ENCODE peak calls at places on chromosomes 12 and 14, in eight cellular contexts. A is thyroid gland, L is tibial nerve, J is right lobe of liver, U is IMR-90, F is breast epithelium, M is ovary, B is transverse colon. G is an unnamed sample. For H3K36me3, the result is how much of the 10 kb centered on the place peaks cover.

GRCh38 chr14:40368314-40368713 is 936.1 kb upstream of the FBXO33 start:
- DNase-seq in A (no peak), L (no peak), J (no peak), U (no peak), F (no peak), M (no peak), B (no peak), G (no peak)

GRCh38 chr12:112979281-112979680 is 962 bp downstream of the OAS2 start:
- DNase-seq in A (no peak), L (no peak), J (no peak), U (no peak), F (no peak), M (no peak), B (peak), G (no peak)

GRCh38 chr12:15116073-15116472 is 105.1 kb downstream of the RERG start:
- DNase-seq in A (no peak), L (no peak), J (no peak), U (no peak), F (no peak), M (no peak), B (no peak), G (peak)

GRCh38 chr12:57591567-57592325 is 754 bp downstream of the PIP4K2C start:
- DNase-seq in A (peak), L (no peak), J (no peak), U (peak), F (no peak), M (no peak), B (peak), G (peak)

GRCh38 chr12:6569312-6569711 is 1.2 kb upstream of the NOP2 start:
- DNase-seq in A (no peak), L (no peak), J (no peak), U (no peak), F (no peak), M (no peak), B (no peak), G (peak)

GRCh38 chr12:88310069-88310468 is 168.0 kb downstream of the TMTC3 start:
- DNase-seq in A (no peak), L (no peak), J (no peak), U (peak), F (no peak), M (no peak), B (no peak), G (no peak)

GRCh38 chr14:95370076-95370475 is 50.4 kb upstream of the CLMN start:
- DNase-seq in A (no peak), L (no peak), J (no peak), U (no peak), F (no peak), M (no peak), B (no peak), G (peak)

GRCh38 chr14:23660290-23661226 is 24.4 kb downstream of the DHRS2 start:
- DNase-seq in A (no peak), L (no peak), J (no peak), U (no peak), F (no peak), M (peak), B (no peak), G (no peak)

GRCh38 chr12:88945041-88945732 is 364.9 kb upstream of the KITLG start:
- DNase-seq in A (no peak), L (no peak), J (no peak), U (peak), F (no peak), M (no peak), B (no peak), G (no peak)

GRCh38 chr12:103956515-103957027 is 9.1 kb upstream of the TDG start:
- DNase-seq in A (peak), L (no peak), J (peak), U (no peak), F (no peak), M (no peak), B (no peak), G (no peak)

GRCh38 chr12:13374783-13375182 is 178.3 kb downstream of the EMP1 start:
- DNase-seq in A (no peak), L (no peak), J (no peak), U (no peak), F (no peak), M (no peak), B (no peak), G (no peak)

GRCh38 chr12:10783252-10783651 is 19.2 kb downstream of the TAS2R7 start:
- DNase-seq in A (no peak), L (no peak), J (no peak), U (no peak), F (no peak), M (no peak), B (no peak), G (no peak)

DNA sequence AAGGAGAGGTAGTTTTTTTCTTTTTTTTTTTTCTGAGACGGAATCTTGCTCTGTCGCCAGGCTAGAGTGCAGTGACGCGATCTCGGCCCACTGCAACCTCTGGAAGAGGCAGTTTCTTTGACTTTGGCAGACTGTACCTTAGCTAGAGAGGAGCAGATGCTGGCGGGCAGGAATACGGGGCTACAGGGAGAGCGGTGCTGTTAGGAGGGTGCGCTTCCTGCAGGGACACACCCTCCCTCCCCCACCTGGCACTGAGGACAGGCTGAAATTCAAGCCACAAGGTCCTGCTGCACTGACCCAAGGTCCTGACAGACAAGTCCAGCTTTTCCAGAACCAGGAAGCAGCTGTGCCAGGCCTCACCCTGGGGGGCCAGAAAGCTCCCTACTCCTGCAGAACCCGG is 32.3 kb upstream of the NUDT14 start:
- DNase-seq in A (no peak), L (no peak), J (no peak), U (no peak), F (no peak), M (no peak), B (no peak), G (no peak)
- H3K36me3 ChIP-seq in A (under half), L (half or more), J (under half), U (under half), F (under half), M (under half), B (under half), G (under half)

DNA sequence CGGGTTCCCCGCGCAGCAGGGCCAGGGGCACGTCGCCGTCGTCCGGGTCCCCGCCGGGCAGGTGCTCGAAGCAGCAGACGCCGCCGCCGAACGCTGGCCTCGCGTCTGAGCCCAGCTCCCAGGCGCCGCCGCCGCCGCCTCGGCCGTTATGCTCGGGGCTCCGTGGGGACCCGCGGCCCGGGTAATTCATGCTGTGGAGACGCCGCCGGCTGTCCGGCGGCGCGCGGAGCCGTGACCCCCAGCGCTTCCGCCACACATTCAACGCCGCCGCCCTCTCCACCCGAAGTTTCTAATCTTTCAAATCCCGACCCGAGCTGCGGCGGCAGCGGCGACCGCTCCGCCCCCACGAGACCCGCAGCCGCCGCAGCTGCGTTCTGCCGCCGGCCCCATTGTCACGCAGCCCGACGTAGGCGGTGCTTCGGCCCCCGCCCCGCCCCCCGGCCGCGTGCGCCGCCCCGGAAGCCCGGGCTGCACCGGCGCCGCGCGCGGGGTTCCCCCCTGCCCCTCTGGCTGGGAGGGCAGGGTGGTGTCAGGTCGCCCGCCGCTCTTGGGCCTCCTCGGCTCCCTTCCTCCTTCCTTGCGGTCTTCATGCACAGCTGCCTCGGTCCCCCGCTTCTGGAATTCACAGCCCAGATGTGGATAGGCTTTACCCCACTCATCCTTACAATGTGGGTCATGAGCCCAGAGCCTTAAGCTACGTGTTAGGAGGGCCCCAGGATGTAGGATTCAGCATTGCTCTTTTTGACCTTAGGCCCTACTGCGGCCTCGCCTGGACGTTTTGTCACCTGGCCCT is at the start of gene DDHD1:
- DNase-seq in A (peak), L (peak), J (peak), U (peak), F (peak), M (peak), B (peak), G (peak)
- TF ChIP-seq POLR2A in A (no peak), L (peak), J (peak), U (peak), F (no peak), M (peak), B (peak), G (no peak)

GRCh38 chr12:9669534-9669933 is at the start of gene CLEC2D:
- DNase-seq in A (no peak), L (no peak), J (no peak), U (no peak), F (no peak), M (no peak), B (no peak), G (no peak)
- H3K36me3 ChIP-seq in A (under half), L (half or more), J (under half), U (under half), F (under half), M (under half), B (under half), G (under half)

GRCh38 chr12:119178544-119179334 is at the start of gene HSPB8:
- DNase-seq in A (peak), L (peak), J (peak), U (peak), F (peak), M (peak), B (peak), G (peak)

GRCh38 chr12:119175115-119175514 is 3.6 kb upstream of the HSPB8 start:
- DNase-seq in A (no peak), L (no peak), J (no peak), U (no peak), F (no peak), M (no peak), B (no peak), G (no peak)

GRCh38 chr12:119177056-119177325 is 1.7 kb upstream of the HSPB8 start:
- DNase-seq in A (no peak), L (no peak), J (no peak), U (no peak), F (no peak), M (no peak), B (no peak), G (no peak)

GRCh38 chr12:119177724-119178380 is 879 bp upstream of the HSPB8 start:
- DNase-seq in A (no peak), L (no peak), J (no peak), U (no peak), F (no peak), M (no peak), B (no peak), G (no peak)

GRCh38 chr12:119176267-119177055 is 2.3 kb upstream of the HSPB8 start:
- DNase-seq in A (peak), L (peak), J (peak), U (peak), F (peak), M (peak), B (peak), G (peak)
- TF ChIP-seq POLR2A in A (no peak), L (no peak), J (no peak), U (no peak), F (no peak), M (peak), B (peak), G (no peak)

DNA sequence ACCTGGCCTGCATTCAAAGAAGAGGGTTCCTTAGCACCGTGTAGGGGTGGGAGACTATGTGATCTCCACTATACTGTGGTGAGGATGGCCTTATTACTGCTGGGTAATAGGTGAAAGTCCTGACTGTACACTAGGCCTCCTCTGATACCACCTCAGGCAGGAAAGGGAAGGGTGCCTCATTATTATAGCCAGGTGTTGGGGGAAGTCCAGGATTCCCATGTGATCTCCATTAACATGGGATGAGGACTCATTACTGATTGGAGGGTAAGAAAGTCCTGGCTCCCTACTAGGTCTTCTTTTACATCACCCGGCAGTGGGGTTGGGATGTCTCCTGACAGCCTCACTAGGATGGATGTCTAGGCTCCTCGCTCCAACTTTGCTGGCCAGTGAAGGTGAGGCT is 252.1 kb downstream of the LRIG3 start:
- DNase-seq in A (no peak), L (no peak), J (no peak), U (no peak), F (no peak), M (no peak), B (no peak), G (no peak)
- H3K36me3 ChIP-seq in A (under half), L (under half), J (under half), U (under half), F (under half), M (under half), B (under half), G (under half)

DNA sequence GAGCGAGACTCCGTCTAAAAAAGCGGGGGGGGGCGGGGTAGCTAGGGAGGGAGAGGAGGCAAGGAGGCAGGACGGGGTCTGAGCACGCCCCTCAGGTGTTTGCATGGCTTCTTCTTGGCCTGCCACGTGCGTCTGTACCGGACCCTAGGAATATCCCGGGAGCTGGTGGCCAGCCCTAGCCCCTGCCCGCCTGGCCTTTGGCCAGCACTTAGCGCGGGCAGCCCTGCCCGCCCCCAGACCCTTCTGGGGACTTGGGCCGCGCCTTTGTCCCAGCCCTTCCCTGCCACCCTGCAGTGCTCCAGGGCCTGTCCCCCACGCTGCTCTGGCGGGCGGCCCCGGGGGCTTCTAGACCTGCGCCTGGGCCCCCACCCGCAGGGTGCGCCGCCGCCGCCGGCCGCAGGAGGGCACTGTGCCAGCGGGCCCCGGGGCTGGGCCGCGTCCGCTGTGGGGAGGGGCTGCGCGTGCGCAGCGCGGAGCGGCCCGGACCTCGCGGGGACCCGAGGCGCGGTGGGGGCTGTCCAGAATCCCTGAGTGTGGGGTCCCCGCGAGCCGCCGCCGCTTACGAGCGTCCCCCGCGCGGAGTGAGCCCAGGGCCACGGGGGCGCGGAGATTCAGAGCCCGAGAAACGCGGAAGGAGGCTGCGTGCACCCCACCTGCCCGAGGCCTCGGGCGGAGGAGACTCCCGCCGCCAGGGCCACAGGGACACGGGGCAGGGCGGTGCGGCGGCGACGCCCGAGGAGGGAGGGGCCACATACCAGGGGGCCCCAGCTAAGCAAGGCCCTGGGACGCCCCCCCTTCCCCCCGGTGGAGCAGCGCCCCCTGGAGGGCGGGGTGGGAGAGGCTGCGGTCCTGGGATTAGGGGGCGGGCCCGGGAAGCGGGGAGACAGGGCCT is 21.0 kb downstream of the SLC25A29 start:
- DNase-seq in A (peak), L (no peak), J (peak), U (peak), F (no peak), M (peak), B (peak), G (peak)
- TF ChIP-seq POLR2A in A (no peak), L (no peak), J (peak), U (no peak), F (no peak), M (peak), B (peak), G (no peak)

GRCh38 chr12:24776856-24777255 is 172.0 kb downstream of the BCAT1 start:
- DNase-seq in A (no peak), L (no peak), J (no peak), U (no peak), F (no peak), M (no peak), B (no peak), G (no peak)

GRCh38 chr12:24780969-24781368 is 167.9 kb downstream of the BCAT1 start:
- DNase-seq in A (no peak), L (no peak), J (no peak), U (peak), F (no peak), M (no peak), B (no peak), G (no peak)

GRCh38 chr12:24778486-24779304 is 170.2 kb downstream of the BCAT1 start:
- DNase-seq in A (no peak), L (no peak), J (no peak), U (peak), F (no peak), M (no peak), B (no peak), G (no peak)

GRCh38 chr12:24773996-24774395 is 174.9 kb downstream of the BCAT1 start:
- DNase-seq in A (no peak), L (no peak), J (no peak), U (no peak), F (no peak), M (no peak), B (no peak), G (no peak)

GRCh38 chr12:24777359-24777758 is 171.5 kb downstream of the BCAT1 start:
- DNase-seq in A (no peak), L (no peak), J (no peak), U (no peak), F (no peak), M (no peak), B (no peak), G (no peak)
- H3K36me3 ChIP-seq in A (under half), L (under half), J (under half), U (under half), F (under half), M (under half), B (under half), G (under half)

G was measured in testis.